ENCODE peak calls at places on chromosomes 1 and 21, in five cellular contexts. N is pancreas, Q is psoas muscle, V is GM19239, U is SJSA1. B is an unnamed sample.

GRCh38 chr1:228185641-228185965 is 20.0 kb downstream of the IBA57 start:
- DNase-seq in N (no peak), Q (no peak), V (no peak), U (peak), B (no peak)

GRCh38 chr1:23957096-23957495 is 2.5 kb upstream of the PNRC2 start:
- DNase-seq in N (peak), Q (no peak), V (no peak), U (no peak), B (no peak)

GRCh38 chr1:238562376-238562775 is 671.7 kb upstream of the ZP4 start:
- DNase-seq in N (no peak), Q (no peak), V (no peak), U (no peak), B (no peak)

GRCh38 chr21:27819299-27819698 is 852.4 kb upstream of the ADAMTS5 start:
- DNase-seq in N (no peak), Q (no peak), V (no peak), U (no peak), B (no peak)

GRCh38 chr1:5348732-5349465 is 643.3 kb downstream of the NPHP4 start:
- DNase-seq in N (no peak), Q (no peak), V (no peak), U (no peak), B (no peak)

GRCh38 chr21:38769253-38769780 is 36.4 kb upstream of the ETS2 start:
- DNase-seq in N (no peak), Q (no peak), V (no peak), U (peak), B (no peak)

GRCh38 chr1:234841710-234842231 is 231.8 kb upstream of the IRF2BP2 start:
- DNase-seq in N (no peak), Q (no peak), V (no peak), U (no peak), B (no peak)

GRCh38 chr1:74731399-74732052 is 1.3 kb downstream of the CRYZ start:
- DNase-seq in N (peak), Q (no peak), V (peak), U (no peak), B (no peak)

GRCh38 chr1:90579212-90579802 is 137.8 kb downstream of the BARHL2 start:
- DNase-seq in N (no peak), Q (no peak), V (peak), U (no peak), B (no peak)

GRCh38 chr1:29798699-29799566 is 562.6 kb downstream of the PTPRU start:
- DNase-seq in N (no peak), Q (no peak), V (no peak), U (no peak), B (no peak)

GRCh38 chr1:4756184-4756504 is 101.7 kb downstream of the AJAP1 start:
- DNase-seq in N (no peak), Q (no peak), V (no peak), U (no peak), B (no peak)

GRCh38 chr1:210076620-210077019 is 138.6 kb downstream of the SYT14 start:
- DNase-seq in N (no peak), Q (no peak), V (no peak), U (no peak), B (no peak)

GRCh38 chr1:91700771-91701493 is 185.0 kb downstream of the TGFBR3 start:
- DNase-seq in N (no peak), Q (no peak), V (no peak), U (peak), B (no peak)

GRCh38 chr1:214404154-214404553 is 123.2 kb downstream of the SMYD2 start:
- DNase-seq in N (no peak), Q (no peak), V (no peak), U (no peak), B (no peak)

GRCh38 chr1:173205146-173206051 is 1.7 kb downstream of the TNFSF4 start:
- DNase-seq in N (no peak), Q (no peak), V (no peak), U (no peak), B (peak)

GRCh38 chr1:87940410-87940809 is 611.7 kb downstream of the LMO4 start:
- DNase-seq in N (no peak), Q (no peak), V (no peak), U (no peak), B (no peak)

GRCh38 chr1:59418361-59418760 is 121.5 kb downstream of the FGGY start:
- DNase-seq in N (no peak), Q (no peak), V (no peak), U (no peak), B (no peak)

GRCh38 chr1:26915204-26915842 is 1.5 kb upstream of the NR0B2 start:
- DNase-seq in N (peak), Q (peak), V (no peak), U (no peak), B (no peak)

GRCh38 chr1:214292317-214292716 is 11.4 kb downstream of the SMYD2 start:
- DNase-seq in N (no peak), Q (no peak), V (no peak), U (no peak), B (no peak)

GRCh38 chr21:41752231-41752681 is 14.6 kb downstream of the RIPK4 start:
- DNase-seq in N (no peak), Q (no peak), V (no peak), U (peak), B (no peak)

GRCh38 chr1:205565799-205566198 is 61.3 kb downstream of the CDK18 start:
- DNase-seq in N (peak), Q (no peak), V (no peak), U (no peak), B (no peak)

GRCh38 chr1:220113136-220113695 is 19.3 kb downstream of the IARS2 start:
- DNase-seq in N (no peak), Q (no peak), V (no peak), U (no peak), B (no peak)

GRCh38 chr21:17590443-17590842 is 22.3 kb downstream of the BTG3 start:
- DNase-seq in N (no peak), Q (no peak), V (no peak), U (no peak), B (no peak)